ENCODE peak calls at places on chromosome 6, in five cellular contexts. H is right atrium auricular region; T is HT1080; R is activated T-cell treated with anti-CD3 and anti-CD28 coated beads for 24 hours; O is effector CD4-positive, alpha-beta T cell. W is an unnamed sample.

GRCh38 chr6:150363733-150364132 is 5.1 kb upstream of the IYD start:
- DNase-seq in H (no peak), T (no peak), R (no peak), O (no peak), W (no peak)

GRCh38 chr6:82364087-82365010 is 732 bp downstream of the TPBG start:
- DNase-seq in H (peak; percentile 64), T (peak; percentile 66), R (no peak), O (no peak), W (peak; percentile 68)

GRCh38 chr6:158142789-158143188 is 25.3 kb downstream of the SERAC1 start:
- DNase-seq in H (no peak), T (peak; percentile 54), R (no peak), O (no peak), W (peak; percentile 96)

GRCh38 chr6:121856296-121856695 is 420.9 kb downstream of the GJA1 start:
- DNase-seq in H (no peak), T (no peak), R (no peak), O (no peak), W (no peak)

GRCh38 chr6:87806635-87807034 is 104.6 kb upstream of the AKIRIN2 start:
- DNase-seq in H (no peak), T (no peak), R (no peak), O (no peak), W (peak; percentile 25)

GRCh38 chr6:150929403-150929802 is 63.9 kb downstream of the MTHFD1L start:
- DNase-seq in H (no peak), T (no peak), R (no peak), O (no peak), W (no peak)

GRCh38 chr6:70124882-70125535 is 177.9 kb downstream of the COL9A1 start:
- DNase-seq in H (no peak), T (peak; percentile 87), R (no peak), O (no peak), W (peak; percentile 50)

GRCh38 chr6:157070403-157071107 is 252.8 kb downstream of the TMEM242 start:
- DNase-seq in H (no peak), T (no peak), R (no peak), O (no peak), W (no peak)

GRCh38 chr6:154343473-154344308 is 12.9 kb downstream of the IPCEF1 start:
- DNase-seq in H (no peak), T (peak; percentile 44), R (no peak), O (no peak), W (peak; percentile 59)

W was measured in PC-3.